ENCODE peak calls at places on chromosomes 5 and 9, in eight cellular contexts. One of them, this sample, is unnamed.

GRCh38 chr5:133967124-133967523 is 1.3 kb downstream of the C5orf15 start:
- DNase-seq in fibroblast of pulmonary artery: peak; percentile 38
- DNase-seq in H7: no peak
- DNase-seq in breast epithelium: no peak
- DNase-seq in IMR-90: no peak
- DNase-seq in brain microvascular endothelial cell: no peak
- DNase-seq in CD4-positive, alpha-beta memory T cell: no peak
- DNase-seq in Peyer's patch: no peak
- DNase-seq in this sample: no peak

GRCh38 chr5:307794-308579 is 13.5 kb upstream of the AHRR start:
- DNase-seq in breast epithelium: no peak
- DNase-seq in CD4-positive, alpha-beta memory T cell: no peak
- DNase-seq in brain microvascular endothelial cell: no peak
- DNase-seq in IMR-90: no peak
- DNase-seq in Peyer's patch: no peak
- DNase-seq in fibroblast of pulmonary artery: no peak
- DNase-seq in H7: peak; percentile 50
- DNase-seq in this sample: no peak

GRCh38 chr9:84277646-84278045 is 62.9 kb downstream of the SLC28A3 start:
- DNase-seq in breast epithelium: no peak
- DNase-seq in fibroblast of pulmonary artery: no peak
- DNase-seq in H7: no peak
- DNase-seq in Peyer's patch: no peak
- DNase-seq in brain microvascular endothelial cell: no peak
- DNase-seq in IMR-90: peak; percentile 44
- DNase-seq in CD4-positive, alpha-beta memory T cell: no peak
- DNase-seq in this sample: no peak

GRCh38 chr9:95171001-95171400 is 146.5 kb downstream of the FANCC start:
- DNase-seq in fibroblast of pulmonary artery: peak; percentile 61
- DNase-seq in Peyer's patch: no peak
- DNase-seq in CD4-positive, alpha-beta memory T cell: no peak
- DNase-seq in H7: no peak
- DNase-seq in breast epithelium: no peak
- DNase-seq in IMR-90: peak; percentile 67
- DNase-seq in brain microvascular endothelial cell: peak; percentile 70
- DNase-seq in this sample: no peak

GRCh38 chr5:127028822-127029457 is 1.4 kb downstream of the MARCHF3 start:
- DNase-seq in breast epithelium: no peak
- DNase-seq in H7: no peak
- DNase-seq in Peyer's patch: peak; percentile 48
- DNase-seq in IMR-90: peak; percentile 36
- DNase-seq in brain microvascular endothelial cell: peak; percentile 56
- DNase-seq in fibroblast of pulmonary artery: no peak
- DNase-seq in CD4-positive, alpha-beta memory T cell: no peak
- DNase-seq in this sample: no peak

GRCh38 chr9:5628183-5628529 is 751 bp upstream of the RIC1 start:
- DNase-seq in H7: peak; percentile 16
- DNase-seq in Peyer's patch: no peak
- DNase-seq in brain microvascular endothelial cell: no peak
- DNase-seq in IMR-90: no peak
- DNase-seq in fibroblast of pulmonary artery: no peak
- DNase-seq in CD4-positive, alpha-beta memory T cell: no peak
- DNase-seq in breast epithelium: no peak
- DNase-seq in this sample: no peak

GRCh38 chr5:67085616-67086015 is 111.0 kb downstream of the CD180 start:
- DNase-seq in CD4-positive, alpha-beta memory T cell: no peak
- DNase-seq in fibroblast of pulmonary artery: no peak
- DNase-seq in Peyer's patch: no peak
- DNase-seq in IMR-90: no peak
- DNase-seq in breast epithelium: no peak
- DNase-seq in brain microvascular endothelial cell: no peak
- DNase-seq in H7: no peak
- DNase-seq in this sample: no peak

GRCh38 chr9:124499214-124499613 is 8.0 kb downstream of the NR5A1 start:
- DNase-seq in Peyer's patch: no peak
- DNase-seq in CD4-positive, alpha-beta memory T cell: no peak
- DNase-seq in breast epithelium: no peak
- DNase-seq in H7: no peak
- DNase-seq in brain microvascular endothelial cell: no peak
- DNase-seq in fibroblast of pulmonary artery: no peak
- DNase-seq in IMR-90: no peak
- DNase-seq in this sample: no peak

GRCh38 chr9:132200706-132201105 is 38.8 kb downstream of the NTNG2 start:
- DNase-seq in CD4-positive, alpha-beta memory T cell: no peak
- DNase-seq in fibroblast of pulmonary artery: no peak
- DNase-seq in H7: no peak
- DNase-seq in brain microvascular endothelial cell: no peak
- DNase-seq in IMR-90: no peak
- DNase-seq in breast epithelium: no peak
- DNase-seq in Peyer's patch: no peak
- DNase-seq in this sample: no peak

GRCh38 chr5:78984020-78984610 is 995 bp downstream of the ARSB start:
- DNase-seq in CD4-positive, alpha-beta memory T cell: no peak
- DNase-seq in fibroblast of pulmonary artery: no peak
- DNase-seq in brain microvascular endothelial cell: peak; percentile 4
- DNase-seq in breast epithelium: no peak
- DNase-seq in H7: peak; percentile 45
- DNase-seq in Peyer's patch: no peak
- DNase-seq in IMR-90: peak; percentile 21
- DNase-seq in this sample: no peak

GRCh38 chr5:152379331-152379730 is 25.7 kb downstream of the NMUR2 start:
- DNase-seq in CD4-positive, alpha-beta memory T cell: no peak
- DNase-seq in brain microvascular endothelial cell: no peak
- DNase-seq in Peyer's patch: no peak
- DNase-seq in H7: no peak
- DNase-seq in IMR-90: no peak
- DNase-seq in breast epithelium: no peak
- DNase-seq in fibroblast of pulmonary artery: no peak
- DNase-seq in this sample: no peak

GRCh38 chr9:132241840-132242620 is 80.2 kb downstream of the NTNG2 start:
- DNase-seq in Peyer's patch: peak; percentile 75
- DNase-seq in H7: peak; percentile 83
- DNase-seq in CD4-positive, alpha-beta memory T cell: peak; percentile 50
- DNase-seq in IMR-90: no peak
- DNase-seq in breast epithelium: no peak
- DNase-seq in brain microvascular endothelial cell: no peak
- DNase-seq in fibroblast of pulmonary artery: no peak
- DNase-seq in this sample: no peak

GRCh38 chr5:94442971-94443370 is 175.4 kb downstream of the KIAA0825 start:
- DNase-seq in CD4-positive, alpha-beta memory T cell: no peak
- DNase-seq in H7: no peak
- DNase-seq in brain microvascular endothelial cell: no peak
- DNase-seq in fibroblast of pulmonary artery: peak; percentile 26
- DNase-seq in Peyer's patch: no peak
- DNase-seq in IMR-90: peak; percentile 7
- DNase-seq in breast epithelium: no peak
- DNase-seq in this sample: no peak

GRCh38 chr9:7239708-7240107 is 481.9 kb downstream of the KDM4C start:
- DNase-seq in H7: no peak
- DNase-seq in fibroblast of pulmonary artery: no peak
- DNase-seq in IMR-90: no peak
- DNase-seq in Peyer's patch: no peak
- DNase-seq in CD4-positive, alpha-beta memory T cell: no peak
- DNase-seq in breast epithelium: no peak
- DNase-seq in brain microvascular endothelial cell: no peak
- DNase-seq in this sample: no peak

GRCh38 chr5:126846756-126847155 is 69.8 kb downstream of the LMNB1 start:
- DNase-seq in H7: no peak
- DNase-seq in Peyer's patch: no peak
- DNase-seq in fibroblast of pulmonary artery: no peak
- DNase-seq in CD4-positive, alpha-beta memory T cell: no peak
- DNase-seq in IMR-90: no peak
- DNase-seq in brain microvascular endothelial cell: no peak
- DNase-seq in breast epithelium: no peak
- DNase-seq in this sample: no peak

GRCh38 chr9:1978941-1979340 is 36.2 kb upstream of the SMARCA2 start:
- DNase-seq in IMR-90: peak; percentile 45
- DNase-seq in fibroblast of pulmonary artery: peak; percentile 75
- DNase-seq in brain microvascular endothelial cell: no peak
- DNase-seq in breast epithelium: no peak
- DNase-seq in H7: no peak
- DNase-seq in Peyer's patch: no peak
- DNase-seq in CD4-positive, alpha-beta memory T cell: no peak
- DNase-seq in this sample: no peak

GRCh38 chr9:110029422-110029814 is 178.5 kb downstream of the C9orf152 start:
- DNase-seq in breast epithelium: no peak
- DNase-seq in CD4-positive, alpha-beta memory T cell: no peak
- DNase-seq in H7: no peak
- DNase-seq in brain microvascular endothelial cell: peak; percentile 91
- DNase-seq in fibroblast of pulmonary artery: peak; percentile 98
- DNase-seq in Peyer's patch: no peak
- DNase-seq in IMR-90: peak; percentile 85
- DNase-seq in this sample: peak; percentile 45

DNA sequence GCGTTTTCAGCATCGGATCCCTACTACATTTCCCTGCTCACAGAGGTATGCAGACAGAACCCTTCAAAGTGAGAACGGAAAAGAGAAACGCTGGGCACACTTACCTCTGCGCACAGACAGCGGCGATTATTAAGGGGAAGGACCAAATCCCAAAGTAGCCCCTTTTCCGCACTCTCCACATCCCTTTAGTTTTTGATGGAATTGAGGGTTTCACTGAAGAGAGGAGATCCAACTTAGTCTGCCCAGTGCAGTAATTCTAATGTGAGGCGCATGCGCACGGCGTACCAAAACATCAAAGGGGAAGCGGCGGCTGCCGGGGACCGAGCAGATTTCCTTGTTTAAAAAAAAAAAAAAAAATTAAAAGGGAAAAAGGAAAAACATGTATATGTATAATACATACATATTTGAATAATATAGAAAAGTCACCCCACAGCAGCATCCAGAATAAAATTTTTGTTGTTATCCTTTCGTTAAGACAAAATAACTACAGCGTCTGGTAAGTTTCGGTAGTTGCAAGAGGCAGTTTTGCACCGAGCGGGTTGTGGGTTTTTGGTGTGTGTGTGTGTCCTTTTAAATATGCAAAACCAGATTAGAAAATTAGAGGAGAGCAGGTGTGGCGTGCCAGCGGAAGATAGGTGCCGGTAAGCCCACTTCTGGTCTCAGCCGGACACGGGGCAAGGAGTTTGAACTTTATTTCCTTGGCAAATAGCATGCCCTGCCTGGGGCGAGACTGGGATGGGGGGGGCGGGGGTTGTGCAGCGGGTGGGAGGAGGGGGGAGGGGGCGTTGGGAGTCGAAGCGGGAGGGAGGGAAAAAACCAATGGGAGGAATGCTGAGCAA is at the start of gene GABRB2:
- DNase-seq in Peyer's patch: no peak
- DNase-seq in CD4-positive, alpha-beta memory T cell: no peak
- DNase-seq in fibroblast of pulmonary artery: peak; percentile 39
- DNase-seq in brain microvascular endothelial cell: no peak
- DNase-seq in breast epithelium: peak; percentile 51
- DNase-seq in IMR-90: no peak
- DNase-seq in H7: peak; percentile 56
- DNase-seq in this sample: peak; percentile 47
- H3K4me3 ChIP-seq in Peyer's patch: peak within 1 kb of the TSS; percentile 14
- H3K4me3 ChIP-seq in CD4-positive, alpha-beta memory T cell: no peak within 1 kb of the TSS
- H3K4me3 ChIP-seq in fibroblast of pulmonary artery: peak within 1 kb of the TSS; percentile 52
- H3K4me3 ChIP-seq in brain microvascular endothelial cell: peak within 1 kb of the TSS; percentile 41
- H3K4me3 ChIP-seq in breast epithelium: peak within 1 kb of the TSS; percentile 68
- H3K4me3 ChIP-seq in IMR-90: peak within 1 kb of the TSS; percentile 34
- H3K4me3 ChIP-seq in H7: peak within 1 kb of the TSS; percentile 58
- H3K4me3 ChIP-seq in this sample: peak within 1 kb of the TSS; percentile 27

DNA sequence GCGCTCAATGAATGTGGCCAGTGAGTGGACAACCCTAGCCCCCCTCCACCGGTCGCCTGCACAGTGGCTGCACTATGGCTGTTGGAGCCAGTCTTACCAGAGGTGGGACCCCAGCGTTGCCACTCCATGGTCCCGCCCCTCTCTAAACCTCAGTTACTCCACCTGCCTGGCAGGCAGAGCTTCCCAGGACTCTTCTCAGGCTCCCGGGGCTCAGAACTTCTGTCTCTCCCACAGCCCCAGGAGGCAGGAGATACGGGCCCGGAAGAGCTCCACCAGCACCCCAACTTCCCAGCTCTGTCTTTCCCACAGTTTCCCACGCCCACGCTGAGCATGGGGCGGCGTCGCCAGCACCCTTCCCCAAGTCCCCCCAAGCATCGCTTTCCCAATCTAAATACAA is 975 bp downstream of the RASGEF1C start:
- DNase-seq in breast epithelium: no peak
- DNase-seq in CD4-positive, alpha-beta memory T cell: no peak
- DNase-seq in fibroblast of pulmonary artery: no peak
- DNase-seq in Peyer's patch: no peak
- DNase-seq in brain microvascular endothelial cell: no peak
- DNase-seq in IMR-90: no peak
- DNase-seq in H7: peak; percentile 62
- DNase-seq in this sample: no peak
- H3K4me3 ChIP-seq in breast epithelium: peak overlapping the region; percentile 65
- H3K4me3 ChIP-seq in CD4-positive, alpha-beta memory T cell: no peak overlapping the region
- H3K4me3 ChIP-seq in fibroblast of pulmonary artery: no peak overlapping the region
- H3K4me3 ChIP-seq in Peyer's patch: no peak overlapping the region
- H3K4me3 ChIP-seq in brain microvascular endothelial cell: no peak overlapping the region
- H3K4me3 ChIP-seq in IMR-90: no peak overlapping the region
- H3K4me3 ChIP-seq in H7: peak overlapping the region; percentile 46
- H3K4me3 ChIP-seq in this sample: no peak overlapping the region

GRCh38 chr5:56717253-56717987 is 97.9 kb upstream of the MAP3K1 start:
- DNase-seq in breast epithelium: no peak
- DNase-seq in brain microvascular endothelial cell: no peak
- DNase-seq in Peyer's patch: no peak
- DNase-seq in CD4-positive, alpha-beta memory T cell: no peak
- DNase-seq in IMR-90: no peak
- DNase-seq in H7: no peak
- DNase-seq in fibroblast of pulmonary artery: no peak
- DNase-seq in this sample: no peak
- H3K4me3 ChIP-seq in breast epithelium: peak overlapping the region; percentile 39
- H3K4me3 ChIP-seq in brain microvascular endothelial cell: no peak overlapping the region
- H3K4me3 ChIP-seq in Peyer's patch: no peak overlapping the region
- H3K4me3 ChIP-seq in CD4-positive, alpha-beta memory T cell: no peak overlapping the region
- H3K4me3 ChIP-seq in IMR-90: no peak overlapping the region
- H3K4me3 ChIP-seq in H7: no peak overlapping the region
- H3K4me3 ChIP-seq in fibroblast of pulmonary artery: no peak overlapping the region
- H3K4me3 ChIP-seq in this sample: no peak overlapping the region

DNA sequence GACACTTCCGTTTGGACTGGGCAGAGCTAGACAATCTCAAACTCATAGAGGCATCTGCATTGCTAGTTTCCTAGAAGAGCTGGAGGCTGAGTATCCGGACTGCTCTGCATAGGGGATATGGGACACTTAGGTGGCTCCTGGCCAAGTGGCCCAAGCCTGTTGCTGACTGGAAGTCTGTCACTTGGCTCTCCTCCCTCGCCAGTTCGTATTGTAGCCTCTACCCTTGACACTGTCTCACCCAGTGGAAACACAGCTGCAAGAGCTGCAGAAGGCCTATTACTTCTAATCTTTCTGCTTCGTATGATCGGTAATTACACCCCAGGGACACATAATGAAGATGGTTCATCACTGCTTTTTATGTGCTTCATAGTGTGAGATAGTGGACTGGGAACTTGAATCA is 34.7 kb downstream of the ITGA1 start:
- DNase-seq in H7: no peak
- DNase-seq in Peyer's patch: no peak
- DNase-seq in breast epithelium: no peak
- DNase-seq in CD4-positive, alpha-beta memory T cell: no peak
- DNase-seq in IMR-90: no peak
- DNase-seq in fibroblast of pulmonary artery: no peak
- DNase-seq in brain microvascular endothelial cell: no peak
- DNase-seq in this sample: no peak
- H3K4me3 ChIP-seq in H7: no peak overlapping the region
- H3K4me3 ChIP-seq in Peyer's patch: no peak overlapping the region
- H3K4me3 ChIP-seq in breast epithelium: no peak overlapping the region
- H3K4me3 ChIP-seq in CD4-positive, alpha-beta memory T cell: no peak overlapping the region
- H3K4me3 ChIP-seq in IMR-90: no peak overlapping the region
- H3K4me3 ChIP-seq in fibroblast of pulmonary artery: no peak overlapping the region
- H3K4me3 ChIP-seq in brain microvascular endothelial cell: no peak overlapping the region
- H3K4me3 ChIP-seq in this sample: no peak overlapping the region

GRCh38 chr5:36179950-36180349 is 28.0 kb downstream of the SKP2 start:
- DNase-seq in CD4-positive, alpha-beta memory T cell: no peak
- DNase-seq in breast epithelium: no peak
- DNase-seq in Peyer's patch: no peak
- DNase-seq in IMR-90: no peak
- DNase-seq in fibroblast of pulmonary artery: no peak
- DNase-seq in H7: no peak
- DNase-seq in brain microvascular endothelial cell: no peak
- DNase-seq in this sample: no peak
- H3K4me3 ChIP-seq in CD4-positive, alpha-beta memory T cell: no peak overlapping the region
- H3K4me3 ChIP-seq in breast epithelium: no peak overlapping the region
- H3K4me3 ChIP-seq in Peyer's patch: no peak overlapping the region
- H3K4me3 ChIP-seq in IMR-90: no peak overlapping the region
- H3K4me3 ChIP-seq in fibroblast of pulmonary artery: no peak overlapping the region
- H3K4me3 ChIP-seq in H7: no peak overlapping the region
- H3K4me3 ChIP-seq in brain microvascular endothelial cell: no peak overlapping the region
- H3K4me3 ChIP-seq in this sample: no peak overlapping the region